ENCODE peak calls at places on chromosomes 6 and 20, in eight cellular contexts. L is stimulated activated naive CD8-positive, alpha-beta T cell treated with anti-CD3 and anti-CD28 coated beads, Interleukin-15, Interleukin-2, amounts not matched to agents 100 U/mL and 50 U/mL, for 24 hours; K is kidney tubule cell; P is CD8-positive, alpha-beta memory T cell; B is activated CD8-positive, alpha-beta memory T cell treated with anti-CD3 and anti-CD28 coated beads for 4 hours; G is mesendoderm; O is neural progenitor cell; I is type B pancreatic cell. R is an unnamed sample.

GRCh38 chr20:21006611-21007010 is 99.5 kb downstream of the LINC00237 start:
- DNase-seq in L (no peak), K (peak; percentile 36), P (no peak), B (no peak), G (no peak), O (no peak), I (no peak), R (no peak)

GRCh38 chr6:7389162-7389450 is 436 bp downstream of the CAGE1 start:
- DNase-seq in L (no peak), K (peak; percentile 89), P (no peak), B (no peak), G (no peak), O (no peak), I (no peak), R (no peak)

GRCh38 chr6:35299674-35300073 is 2.1 kb downstream of the DEF6 start:
- DNase-seq in L (peak; percentile 58), K (no peak), P (no peak), B (no peak), G (no peak), O (no peak), I (no peak), R (no peak)

GRCh38 chr6:354631-355280 is 36.8 kb upstream of the IRF4 start:
- DNase-seq in L (no peak), K (no peak), P (no peak), B (no peak), G (no peak), O (no peak), I (no peak), R (no peak)

GRCh38 chr20:63522981-63523611 is 2.5 kb downstream of the PPDPF start:
- DNase-seq in L (no peak), K (no peak), P (no peak), B (no peak), G (no peak), O (peak; percentile 1), I (no peak), R (no peak)

GRCh38 chr20:62352402-62353288 is 14.5 kb downstream of the LAMA5 start:
- DNase-seq in L (no peak), K (peak; percentile 90), P (no peak), B (no peak), G (no peak), O (no peak), I (no peak), R (no peak)

GRCh38 chr6:163459007-163459406 is 44.5 kb downstream of the QKI start:
- DNase-seq in L (no peak), K (no peak), P (no peak), B (no peak), G (no peak), O (no peak), I (no peak), R (no peak)

GRCh38 chr20:63320616-63321147 is 27.7 kb downstream of the COL20A1 start:
- DNase-seq in L (no peak), K (no peak), P (no peak), B (no peak), G (no peak), O (no peak), I (no peak), R (no peak)

GRCh38 chr6:44110005-44110681 is 17.1 kb downstream of the MRPL14 start:
- DNase-seq in L (no peak), K (no peak), P (no peak), B (no peak), G (no peak), O (no peak), I (no peak), R (no peak)

GRCh38 chr6:121897337-121897760 is 461.9 kb downstream of the GJA1 start:
- DNase-seq in L (no peak), K (no peak), P (no peak), B (no peak), G (no peak), O (peak; percentile 78), I (no peak), R (no peak)

GRCh38 chr6:112912351-112913101 is 565.4 kb downstream of the RFPL4B start:
- DNase-seq in L (no peak), K (no peak), P (no peak), B (no peak), G (no peak), O (peak; percentile 3), I (no peak), R (no peak)

GRCh38 chr20:51750037-51750769 is 18.0 kb downstream of the ATP9A start:
- DNase-seq in L (peak; percentile 46), K (peak; percentile 100), P (no peak), B (no peak), G (peak; percentile 50), O (no peak), I (no peak), R (no peak)

GRCh38 chr20:39429716-39430115 is 467.6 kb downstream of the DHX35 start:
- DNase-seq in L (no peak), K (peak; percentile 45), P (no peak), B (no peak), G (peak; percentile 61), O (peak; percentile 27), I (no peak), R (no peak)

GRCh38 chr20:46296526-46297250 is 11.6 kb downstream of the CDH22 start:
- DNase-seq in L (no peak), K (no peak), P (no peak), B (no peak), G (no peak), O (no peak), I (no peak), R (no peak)

GRCh38 chr6:134585529-134585873 is 267.6 kb upstream of the SGK1 start:
- DNase-seq in L (no peak), K (no peak), P (no peak), B (no peak), G (peak; percentile 79), O (no peak), I (no peak), R (peak; percentile 98)

GRCh38 chr6:119479860-119480655 is 130.5 kb upstream of the MAN1A1 start:
- DNase-seq in L (no peak), K (peak; percentile 21), P (no peak), B (no peak), G (no peak), O (no peak), I (no peak), R (no peak)

GRCh38 chr6:20377623-20378265 is 23.9 kb upstream of the E2F3 start:
- DNase-seq in L (no peak), K (peak; percentile 48), P (no peak), B (no peak), G (no peak), O (no peak), I (no peak), R (no peak)

GRCh38 chr6:8539446-8539845 is 104.1 kb upstream of the SLC35B3 start:
- DNase-seq in L (no peak), K (peak; percentile 17), P (no peak), B (no peak), G (peak; percentile 40), O (peak; percentile 12), I (no peak), R (peak; percentile 12)

GRCh38 chr6:106085687-106085983 is 501 bp upstream of the PRDM1 start:
- DNase-seq in L (no peak), K (no peak), P (no peak), B (no peak), G (no peak), O (no peak), I (no peak), R (no peak)

GRCh38 chr20:10649817-10650200 is 24.0 kb downstream of the JAG1 start:
- DNase-seq in L (no peak), K (peak; percentile 78), P (no peak), B (no peak), G (no peak), O (no peak), I (no peak), R (no peak)

GRCh38 chr6:141401851-141402250 is 730.9 kb upstream of the GJE1 start:
- DNase-seq in L (no peak), K (no peak), P (no peak), B (no peak), G (no peak), O (no peak), I (no peak), R (no peak)

GRCh38 chr6:129183681-129184216 is 300.8 kb downstream of the LAMA2 start:
- DNase-seq in L (no peak), K (peak; percentile 4), P (no peak), B (no peak), G (no peak), O (no peak), I (no peak), R (no peak)

GRCh38 chr20:5788385-5788895 is 38.2 kb downstream of the SHLD1 start:
- DNase-seq in L (peak; percentile 71), K (peak; percentile 85), P (peak; percentile 64), B (peak; percentile 49), G (peak; percentile 87), O (peak; percentile 91), I (peak; percentile 71), R (peak; percentile 89)

GRCh38 chr20:60071965-60072364 is 113.7 kb downstream of the CDH26 start:
- DNase-seq in L (no peak), K (no peak), P (no peak), B (no peak), G (no peak), O (no peak), I (no peak), R (no peak)

GRCh38 chr6:93419304-93420162 is at the start of gene EPHA7:
- DNase-seq in L (peak; percentile 58), K (peak; percentile 96), P (no peak), B (no peak), G (peak; percentile 98), O (peak; percentile 100), I (peak; percentile 99), R (peak; percentile 90)

GRCh38 chr6:31009731-31010130 is 543 bp upstream of the MUC22 start:
- DNase-seq in L (no peak), K (peak; percentile 15), P (no peak), B (no peak), G (no peak), O (no peak), I (no peak), R (no peak)

GRCh38 chr6:159062965-159063364 is 18.2 kb upstream of the TAGAP start:
- DNase-seq in L (no peak), K (no peak), P (no peak), B (no peak), G (no peak), O (no peak), I (no peak), R (no peak)

GRCh38 chr6:36820700-36821580 is 18.3 kb downstream of the CPNE5 start:
- DNase-seq in L (no peak), K (peak; percentile 79), P (no peak), B (no peak), G (peak; percentile 78), O (peak; percentile 63), I (no peak), R (no peak)

GRCh38 chr6:27136978-27137814 is 110.3 kb upstream of the PRSS16 start:
- DNase-seq in L (no peak), K (no peak), P (no peak), B (no peak), G (no peak), O (no peak), I (no peak), R (no peak)

GRCh38 chr6:142377112-142377848 is 75.5 kb downstream of the ADGRG6 start:
- DNase-seq in L (no peak), K (peak; percentile 68), P (no peak), B (no peak), G (peak; percentile 90), O (peak; percentile 45), I (no peak), R (no peak)

GRCh38 chr6:157681041-157681650 is 141.9 kb upstream of the SNX9 start:
- DNase-seq in L (no peak), K (no peak), P (no peak), B (no peak), G (no peak), O (no peak), I (no peak), R (no peak)

GRCh38 chr20:53866787-53867740 is 203.3 kb downstream of the BCAS1 start:
- DNase-seq in L (no peak), K (peak; percentile 39), P (no peak), B (no peak), G (peak; percentile 71), O (peak; percentile 55), I (no peak), R (peak; percentile 56)

R was measured in NCI-H2227 treated with DMSO at 0.1 percent for 48 hours.